ENCODE peak calls at places on chromosomes 5 and 9, in five cellular contexts. A is K562, H is GM12878, X is HepG2, K is H1. I is an unnamed sample.

GRCh38 chr5:79794347-79794746 is 104.7 kb downstream of the CMYA5 start:
- DNase-seq in A (no peak), H (no peak), X (no peak), K (no peak), I (no peak)

GRCh38 chr5:107248065-107248695 is 422.6 kb downstream of the EFNA5 start:
- DNase-seq in A (peak), H (peak), X (no peak), K (peak), I (peak)

GRCh38 chr9:134066546-134066922 is 1.3 kb downstream of the BRD3 start:
- DNase-seq in A (no peak), H (no peak), X (no peak), K (no peak), I (no peak)

GRCh38 chr9:4038182-4038723 is 261.6 kb downstream of the GLIS3 start:
- DNase-seq in A (no peak), H (no peak), X (no peak), K (no peak), I (peak)

GRCh38 chr5:150035139-150035893 is 34.8 kb downstream of the HMGXB3 start:
- DNase-seq in A (no peak), H (peak), X (no peak), K (no peak), I (no peak)

GRCh38 chr5:72106922-72107873 is at the start of gene MAP1B:
- DNase-seq in A (peak), H (no peak), X (peak), K (peak), I (no peak)

GRCh38 chr5:37916525-37916924 is 76.7 kb upstream of the GDNF start:
- DNase-seq in A (no peak), H (no peak), X (no peak), K (no peak), I (no peak)

GRCh38 chr5:94524841-94525697 is 93.3 kb downstream of the KIAA0825 start:
- DNase-seq in A (peak), H (peak), X (peak), K (no peak), I (peak)

GRCh38 chr9:137077010-137077747 is at the start of gene UAP1L1:
- DNase-seq in A (peak), H (no peak), X (no peak), K (peak), I (no peak)

GRCh38 chr9:120692901-120693573 is 21.2 kb downstream of the MEGF9 start:
- DNase-seq in A (no peak), H (no peak), X (no peak), K (no peak), I (no peak)

GRCh38 chr5:1178529-1179382 is 22.6 kb upstream of the SLC6A19 start:
- DNase-seq in A (no peak), H (no peak), X (no peak), K (no peak), I (no peak)
- H2AFZ ChIP-seq in A (peak), H (no peak), X (peak), K (no peak), I (no peak)

GRCh38 chr5:166581827-166582226 is 1709.6 kb upstream of the WWC1 start:
- DNase-seq in A (no peak), H (no peak), X (no peak), K (no peak), I (no peak)

GRCh38 chr5:166582416-166582815 is 1709.0 kb upstream of the WWC1 start:
- DNase-seq in A (no peak), H (no peak), X (no peak), K (no peak), I (no peak)
- TF ChIP-seq EZH2 in A (no peak), H (no peak), X (no peak), K (no peak), I (no peak)

GRCh38 chr5:89302102-89302891 is 419.3 kb upstream of the MEF2C start:
- DNase-seq in A (no peak), H (no peak), X (no peak), K (no peak), I (no peak)
- TF ChIP-seq ATF3 in A (no peak), H (no peak), X (no peak), K (no peak), I (no peak)

GRCh38 chr5:166713281-166713680 is 1578.2 kb upstream of the WWC1 start:
- DNase-seq in A (no peak), H (no peak), X (no peak), K (no peak), I (no peak)
- H2AFZ ChIP-seq in A (no peak), H (no peak), X (no peak), K (no peak), I (no peak)

I was measured in HCT116.